ENCODE peak calls at places on chromosomes 12 and 14, in five cellular contexts. M, W, A, Y and X are unnamed samples.

GRCh38 chr14:51657762-51658161 is 6.1 kb downstream of the FRMD6 start:
- DNase-seq in A (no peak), Y (no peak), W (no peak), M (no peak), X (no peak)

GRCh38 chr12:127284870-127285431 is 982.0 kb upstream of the TMEM132C start:
- DNase-seq in Y (no peak), M (no peak), W (peak; percentile 67), A (no peak), X (no peak)

GRCh38 chr14:35068238-35069012 is 22.4 kb downstream of the FAM177A1 start:
- DNase-seq in Y (no peak), M (no peak), A (no peak), W (peak; percentile 21), X (no peak)

GRCh38 chr12:6541371-6542165 is 7.3 kb downstream of the GAPDH start:
- DNase-seq in M (no peak), W (no peak), A (no peak), Y (no peak), X (peak; percentile 66)

GRCh38 chr12:74598819-74599218 is 61.2 kb downstream of the ATXN7L3B start:
- DNase-seq in Y (no peak), M (no peak), W (no peak), A (no peak), X (no peak)

GRCh38 chr14:53696217-53696965 is 260.2 kb downstream of the BMP4 start:
- DNase-seq in A (no peak), W (no peak), M (no peak), Y (no peak), X (no peak)

GRCh38 chr14:29868000-29868399 is 59.6 kb downstream of the PRKD1 start:
- DNase-seq in M (no peak), Y (no peak), A (no peak), W (peak; percentile 20), X (no peak)

GRCh38 chr12:5259523-5259922 is 172.4 kb upstream of the NTF3 start:
- DNase-seq in W (no peak), Y (no peak), M (no peak), A (no peak), X (no peak)

GRCh38 chr14:80621701-80622100 is 319.8 kb downstream of the CEP128 start:
- DNase-seq in M (no peak), A (peak; percentile 16), W (peak; percentile 64), Y (no peak), X (no peak)

GRCh38 chr14:58882577-58883018 is 244.8 kb downstream of the DACT1 start:
- DNase-seq in A (no peak), W (peak; percentile 84), Y (no peak), M (no peak), X (no peak)

GRCh38 chr14:100666851-100667250 is 59.8 kb upstream of the DLK1 start:
- DNase-seq in W (no peak), M (no peak), Y (no peak), A (no peak), X (no peak)

GRCh38 chr12:12585115-12585862 is 22.6 kb upstream of the DUSP16 start:
- DNase-seq in Y (no peak), A (no peak), W (peak; percentile 35), M (no peak), X (no peak)

GRCh38 chr12:75825686-75826085 is 205.9 kb downstream of the PHLDA1 start:
- DNase-seq in Y (no peak), M (no peak), A (peak; percentile 72), W (peak; percentile 79), X (no peak)

GRCh38 chr12:80821513-80822000 is 104.8 kb downstream of the MYF5 start:
- DNase-seq in A (no peak), W (no peak), M (no peak), Y (no peak), X (no peak)

GRCh38 chr14:82080319-82080718 is 546.7 kb upstream of the SEL1L start:
- DNase-seq in W (no peak), Y (no peak), A (no peak), M (no peak), X (no peak)

GRCh38 chr14:81400202-81400678 is at the start of gene STON2:
- DNase-seq in Y (no peak), M (no peak), W (peak; percentile 33), A (peak; percentile 54), X (peak; percentile 42)

GRCh38 chr14:68109132-68109531 is 289.6 kb downstream of the RAD51B start:
- DNase-seq in W (peak; percentile 42), Y (no peak), M (no peak), A (no peak), X (no peak)

GRCh38 chr12:112992541-112993398 is 14.5 kb downstream of the OAS2 start:
- DNase-seq in Y (peak; percentile 32), W (peak; percentile 82), M (peak; percentile 19), A (peak; percentile 61), X (no peak)

GRCh38 chr12:13094349-13094748 is 9.1 kb downstream of the GSG1 start:
- DNase-seq in Y (no peak), A (no peak), M (no peak), W (peak; percentile 55), X (no peak)

GRCh38 chr14:23094666-23095195 is at the start of gene ACIN1:
- DNase-seq in A (peak; percentile 74), Y (peak; percentile 99), M (peak; percentile 64), W (peak; percentile 92), X (peak; percentile 77)

GRCh38 chr14:35900741-35901140 is 74.6 kb downstream of the BRMS1L start:
- DNase-seq in M (no peak), Y (no peak), A (no peak), W (no peak), X (no peak)

DNA sequence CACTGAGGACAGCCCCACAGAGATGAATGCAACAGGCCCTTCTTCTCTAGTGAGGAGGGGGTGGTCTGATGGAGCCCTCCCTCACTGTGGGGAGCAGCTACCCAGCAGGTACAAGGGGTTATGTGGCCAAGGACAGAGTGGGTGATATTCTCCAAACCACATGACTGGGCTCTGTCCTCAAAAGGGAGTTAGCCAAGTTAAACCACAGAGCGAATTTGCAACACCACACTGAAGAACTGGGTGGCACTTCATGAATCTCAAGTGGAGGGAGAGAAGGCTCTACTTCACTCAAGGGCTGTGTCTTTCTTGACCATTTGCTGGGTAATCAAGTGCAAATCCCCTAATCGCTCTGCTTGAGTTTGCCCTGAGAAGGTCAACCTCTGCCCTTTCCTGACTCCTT is 12.5 kb downstream of the GPR68 start:
- DNase-seq in A (no peak), Y (no peak), M (no peak), W (no peak), X (no peak)
- H3K4me1 ChIP-seq in A (no peaks in the 10 kb centered on the region), Y (no peaks in the 10 kb centered on the region), M (peaks cover 70% of the 10 kb centered on the region), W (no peaks in the 10 kb centered on the region), X (peaks cover 35% of the 10 kb centered on the region)

GRCh38 chr12:3202734-3203446 is 125.7 kb downstream of the TSPAN9 start:
- DNase-seq in A (no peak), Y (peak; percentile 78), W (peak; percentile 52), M (peak; percentile 19), X (no peak)
- H3K4me1 ChIP-seq in A (peaks cover 16% of the 10 kb centered on the region), Y (peaks cover 52% of the 10 kb centered on the region), W (peaks cover 64% of the 10 kb centered on the region), M (peaks cover 5% of the 10 kb centered on the region), X (peaks cover 59% of the 10 kb centered on the region)

GRCh38 chr12:122880155-122880605 is 15.7 kb downstream of the VPS37B start:
- DNase-seq in A (no peak), M (no peak), Y (no peak), W (peak; percentile 82), X (no peak)
- H3K4me1 ChIP-seq in A (peaks cover 55% of the 10 kb centered on the region), M (peaks cover 15% of the 10 kb centered on the region), Y (peaks cover 61% of the 10 kb centered on the region), W (peaks cover 10% of the 10 kb centered on the region), X (peaks cover 54% of the 10 kb centered on the region)

GRCh38 chr12:111413442-111414086 is 7.8 kb downstream of the SH2B3 start:
- DNase-seq in W (peak; percentile 60), M (no peak), Y (peak; percentile 59), A (no peak), X (no peak)
- H3K4me1 ChIP-seq in W (peaks cover 28% of the 10 kb centered on the region), M (peaks cover 55% of the 10 kb centered on the region), Y (peaks cover 68% of the 10 kb centered on the region), A (peaks cover 57% of the 10 kb centered on the region), X (peaks cover 58% of the 10 kb centered on the region)